ENCODE peak calls at places on chromosomes 13 and 19, in six cellular contexts. S is globus pallidus; V is mucosa of descending colon; Z is stimulated activated CD4-positive, alpha-beta T cell treated with anti-CD3 and anti-CD28 coated beads, Interleukin-4, amount 100 ng/mL, for 24 hours; X is GDM1; M is neural progenitor cell. G is an unnamed sample.

GRCh38 chr13:95264225-95264624 is 37.0 kb downstream of the ABCC4 start:
- DNase-seq in S (no peak), V (no peak), Z (no peak), X (no peak), M (no peak), G (no peak)

GRCh38 chr13:33849211-33849610 is 31.3 kb downstream of the RFC3 start:
- DNase-seq in S (no peak), V (no peak), Z (no peak), X (no peak), M (no peak), G (no peak)

GRCh38 chr13:98488736-98489135 is 88.2 kb downstream of the STK24 start:
- DNase-seq in S (no peak), V (no peak), Z (no peak), X (no peak), M (no peak), G (no peak)

GRCh38 chr19:850221-850978 is 1.7 kb upstream of the ELANE start:
- DNase-seq in S (peak; percentile 47), V (peak; percentile 75), Z (no peak), X (no peak), M (peak; percentile 51), G (no peak)

GRCh38 chr13:76470991-76471390 is 415.2 kb downstream of the KCTD12 start:
- DNase-seq in S (no peak), V (no peak), Z (no peak), X (no peak), M (no peak), G (no peak)

GRCh38 chr19:54201980-54202379 is 1.3 kb downstream of the RPS9 start:
- DNase-seq in S (no peak), V (no peak), Z (no peak), X (no peak), M (no peak), G (no peak)

GRCh38 chr19:35484637-35485036 is 5.6 kb downstream of the KRTDAP start:
- DNase-seq in S (no peak), V (no peak), Z (no peak), X (no peak), M (no peak), G (no peak)

GRCh38 chr19:5152013-5152763 is 183.3 kb downstream of the KDM4B start:
- DNase-seq in S (no peak), V (no peak), Z (no peak), X (no peak), M (no peak), G (no peak)

GRCh38 chr19:29528946-29529645 is 3.3 kb downstream of the VSTM2B start:
- DNase-seq in S (no peak), V (no peak), Z (no peak), X (no peak), M (peak; percentile 48), G (no peak)

GRCh38 chr19:10848208-10848843 is at the start of gene C19orf38:
- DNase-seq in S (no peak), V (no peak), Z (no peak), X (peak; percentile 59), M (no peak), G (no peak)

GRCh38 chr13:83065136-83065535 is 817.1 kb downstream of the SLITRK1 start:
- DNase-seq in S (peak; percentile 18), V (no peak), Z (no peak), X (no peak), M (no peak), G (no peak)

GRCh38 chr13:49220035-49220855 is at the start of gene MLNR:
- DNase-seq in S (no peak), V (peak; percentile 65), Z (peak; percentile 47), X (no peak), M (peak; percentile 76), G (peak; percentile 56)

GRCh38 chr19:23065306-23065705 is 51.5 kb upstream of the ZNF730 start:
- DNase-seq in S (no peak), V (no peak), Z (no peak), X (no peak), M (no peak), G (no peak)

GRCh38 chr13:109293166-109293565 is 493.2 kb downstream of the IRS2 start:
- DNase-seq in S (no peak), V (no peak), Z (no peak), X (no peak), M (no peak), G (no peak)

GRCh38 chr19:55667958-55668357 is 7.1 kb upstream of the EPN1 start:
- DNase-seq in S (no peak), V (no peak), Z (no peak), X (no peak), M (no peak), G (no peak)

GRCh38 chr19:57757941-57758340 is 11.3 kb downstream of the ZNF776 start:
- DNase-seq in S (no peak), V (no peak), Z (no peak), X (no peak), M (no peak), G (no peak)

GRCh38 chr13:84843368-84843767 is 955.9 kb downstream of the SLITRK6 start:
- DNase-seq in S (no peak), V (no peak), Z (no peak), X (no peak), M (no peak), G (no peak)

GRCh38 chr19:55461974-55462628 is 659 bp upstream of the ISOC2 start:
- DNase-seq in S (no peak), V (no peak), Z (no peak), X (no peak), M (no peak), G (no peak)

GRCh38 chr19:41308450-41309224 is 1.3 kb upstream of the CCDC97 start:
- DNase-seq in S (peak; percentile 86), V (peak; percentile 95), Z (peak; percentile 96), X (peak; percentile 77), M (peak; percentile 87), G (peak; percentile 87)

GRCh38 chr19:10662384-10663251 is 8.5 kb downstream of the ILF3 start:
- DNase-seq in S (no peak), V (no peak), Z (peak; percentile 32), X (no peak), M (no peak), G (no peak)

GRCh38 chr13:22175211-22175610 is 504.3 kb downstream of the FGF9 start:
- DNase-seq in S (no peak), V (no peak), Z (no peak), X (no peak), M (no peak), G (no peak)

GRCh38 chr19:14440049-14440448 is 6.9 kb downstream of the PKN1 start:
- DNase-seq in S (peak; percentile 48), V (peak; percentile 80), Z (peak; percentile 82), X (peak; percentile 89), M (no peak), G (no peak)

GRCh38 chr13:110775576-110775975 is 62.1 kb downstream of the ING1 start:
- DNase-seq in S (no peak), V (no peak), Z (no peak), X (no peak), M (no peak), G (no peak)

GRCh38 chr19:33286899-33287298 is 15.4 kb downstream of the CEBPA start:
- DNase-seq in S (no peak), V (peak; percentile 32), Z (no peak), X (peak; percentile 49), M (no peak), G (no peak)

GRCh38 chr19:47005873-47006272 is 13.8 kb upstream of the NPAS1 start:
- DNase-seq in S (no peak), V (no peak), Z (no peak), X (no peak), M (no peak), G (no peak)

GRCh38 chr13:73765651-73766384 is 368.4 kb downstream of the KLF12 start:
- DNase-seq in S (peak; percentile 75), V (peak; percentile 85), Z (peak; percentile 71), X (no peak), M (peak; percentile 91), G (peak; percentile 82)

GRCh38 chr19:38617764-38618589 is at the start of gene MAP4K1:
- DNase-seq in S (peak; percentile 19), V (peak; percentile 78), Z (peak; percentile 70), X (peak; percentile 55), M (peak; percentile 20), G (no peak)

GRCh38 chr19:51147663-51148062 is 5.6 kb downstream of the SIGLEC7 start:
- DNase-seq in S (no peak), V (no peak), Z (no peak), X (no peak), M (no peak), G (no peak)

GRCh38 chr19:8023371-8023770 is 17.9 kb upstream of the ELAVL1 start:
- DNase-seq in S (no peak), V (no peak), Z (no peak), X (no peak), M (no peak), G (no peak)

GRCh38 chr13:81442904-81443303 is 1102.0 kb upstream of the SPRY2 start:
- DNase-seq in S (no peak), V (no peak), Z (no peak), X (no peak), M (no peak), G (no peak)

GRCh38 chr13:78909276-78909675 is 250.3 kb upstream of the OBI1 start:
- DNase-seq in S (no peak), V (no peak), Z (no peak), X (no peak), M (no peak), G (no peak)

GRCh38 chr13:31201341-31202024 is 1.7 kb downstream of the B3GLCT start:
- DNase-seq in S (no peak), V (no peak), Z (no peak), X (no peak), M (no peak), G (no peak)

GRCh38 chr13:110799246-110800236 is 86.0 kb downstream of the ING1 start:
- DNase-seq in S (peak; percentile 40), V (no peak), Z (no peak), X (no peak), M (no peak), G (no peak)

GRCh38 chr13:112795277-112795676 is 105.4 kb downstream of the ATP11A start:
- DNase-seq in S (no peak), V (no peak), Z (no peak), X (no peak), M (no peak), G (no peak)

GRCh38 chr13:20908714-20909497 is 6.4 kb upstream of the XPO4 start:
- DNase-seq in S (no peak), V (no peak), Z (no peak), X (no peak), M (no peak), G (no peak)